ENCODE peak calls at places on chromosomes 13 and 19, in six cellular contexts. One of them, this sample, is unnamed.

GRCh38 chr19:39631178-39631577 is 24.5 kb upstream of the LGALS16 start:
- DNase-seq in globus pallidus: no peak
- DNase-seq in fibroblast of the conjunctiva: no peak
- DNase-seq in iris pigment epithelial cell: no peak
- DNase-seq in pancreas: no peak
- DNase-seq in kidney tubule cell: no peak
- DNase-seq in this sample: no peak

GRCh38 chr19:58003153-58003828 is 671 bp upstream of the ZNF606 start:
- DNase-seq in fibroblast of the conjunctiva: no peak
- DNase-seq in globus pallidus: peak
- DNase-seq in pancreas: no peak
- DNase-seq in kidney tubule cell: no peak
- DNase-seq in iris pigment epithelial cell: peak
- DNase-seq in this sample: peak

GRCh38 chr13:44904982-44905381 is 84.3 kb downstream of the NUFIP1 start:
- DNase-seq in iris pigment epithelial cell: peak
- DNase-seq in pancreas: no peak
- DNase-seq in globus pallidus: peak
- DNase-seq in fibroblast of the conjunctiva: peak
- DNase-seq in kidney tubule cell: peak
- DNase-seq in this sample: peak

GRCh38 chr13:94168784-94169512 is 310.5 kb downstream of the DCT start:
- DNase-seq in pancreas: no peak
- DNase-seq in iris pigment epithelial cell: peak
- DNase-seq in globus pallidus: no peak
- DNase-seq in fibroblast of the conjunctiva: no peak
- DNase-seq in kidney tubule cell: no peak
- DNase-seq in this sample: no peak

GRCh38 chr19:10567696-10568443 is 909 bp downstream of the CDKN2D start:
- DNase-seq in pancreas: no peak
- DNase-seq in iris pigment epithelial cell: no peak
- DNase-seq in globus pallidus: peak
- DNase-seq in kidney tubule cell: no peak
- DNase-seq in fibroblast of the conjunctiva: no peak
- DNase-seq in this sample: peak

GRCh38 chr13:49749852-49750251 is 42.6 kb downstream of the KPNA3 start:
- DNase-seq in kidney tubule cell: no peak
- DNase-seq in fibroblast of the conjunctiva: no peak
- DNase-seq in globus pallidus: no peak
- DNase-seq in iris pigment epithelial cell: peak
- DNase-seq in pancreas: no peak
- DNase-seq in this sample: peak

GRCh38 chr19:21698215-21698614 is 69.2 kb downstream of the ZNF100 start:
- DNase-seq in pancreas: no peak
- DNase-seq in iris pigment epithelial cell: peak
- DNase-seq in kidney tubule cell: peak
- DNase-seq in globus pallidus: peak
- DNase-seq in fibroblast of the conjunctiva: no peak
- DNase-seq in this sample: peak

GRCh38 chr13:19860884-19861655 is 2.4 kb downstream of the ZMYM5 start:
- DNase-seq in iris pigment epithelial cell: peak
- DNase-seq in globus pallidus: no peak
- DNase-seq in fibroblast of the conjunctiva: peak
- DNase-seq in kidney tubule cell: peak
- DNase-seq in pancreas: peak
- DNase-seq in this sample: peak

GRCh38 chr19:21472507-21472906 is 32.9 kb upstream of the ZNF429 start:
- DNase-seq in fibroblast of the conjunctiva: no peak
- DNase-seq in kidney tubule cell: no peak
- DNase-seq in pancreas: no peak
- DNase-seq in iris pigment epithelial cell: no peak
- DNase-seq in globus pallidus: no peak
- DNase-seq in this sample: no peak

GRCh38 chr13:94435604-94436226 is 43.8 kb downstream of the DCT start:
- DNase-seq in fibroblast of the conjunctiva: peak
- DNase-seq in iris pigment epithelial cell: peak
- DNase-seq in kidney tubule cell: peak
- DNase-seq in globus pallidus: peak
- DNase-seq in pancreas: no peak
- DNase-seq in this sample: peak

GRCh38 chr19:14149509-14149994 is 13.2 kb upstream of the ASF1B start:
- DNase-seq in fibroblast of the conjunctiva: no peak
- DNase-seq in iris pigment epithelial cell: no peak
- DNase-seq in kidney tubule cell: no peak
- DNase-seq in globus pallidus: peak
- DNase-seq in pancreas: peak
- DNase-seq in this sample: peak

GRCh38 chr13:31775686-31776085 is 36.4 kb downstream of the RXFP2 start:
- DNase-seq in iris pigment epithelial cell: no peak
- DNase-seq in pancreas: no peak
- DNase-seq in fibroblast of the conjunctiva: no peak
- DNase-seq in kidney tubule cell: no peak
- DNase-seq in globus pallidus: peak
- DNase-seq in this sample: peak

GRCh38 chr13:113746143-113746525 is 12.9 kb upstream of the TMEM255B start:
- DNase-seq in iris pigment epithelial cell: no peak
- DNase-seq in pancreas: peak
- DNase-seq in globus pallidus: no peak
- DNase-seq in kidney tubule cell: no peak
- DNase-seq in fibroblast of the conjunctiva: no peak
- DNase-seq in this sample: no peak

GRCh38 chr13:90757127-90757680 is 590.3 kb upstream of the MIR17HG start:
- DNase-seq in globus pallidus: no peak
- DNase-seq in fibroblast of the conjunctiva: no peak
- DNase-seq in iris pigment epithelial cell: no peak
- DNase-seq in kidney tubule cell: no peak
- DNase-seq in pancreas: no peak
- DNase-seq in this sample: peak

GRCh38 chr13:25135896-25136295 is 36.2 kb downstream of the AMER2 start:
- DNase-seq in globus pallidus: no peak
- DNase-seq in pancreas: no peak
- DNase-seq in kidney tubule cell: no peak
- DNase-seq in iris pigment epithelial cell: no peak
- DNase-seq in fibroblast of the conjunctiva: no peak
- DNase-seq in this sample: no peak

GRCh38 chr13:74027161-74027779 is 106.9 kb downstream of the KLF12 start:
- DNase-seq in fibroblast of the conjunctiva: no peak
- DNase-seq in iris pigment epithelial cell: no peak
- DNase-seq in pancreas: no peak
- DNase-seq in globus pallidus: no peak
- DNase-seq in kidney tubule cell: no peak
- DNase-seq in this sample: no peak

GRCh38 chr19:55467236-55468053 is 2.9 kb upstream of the C19orf85 start:
- DNase-seq in pancreas: peak
- DNase-seq in iris pigment epithelial cell: peak
- DNase-seq in kidney tubule cell: peak
- DNase-seq in globus pallidus: no peak
- DNase-seq in fibroblast of the conjunctiva: no peak
- DNase-seq in this sample: peak

GRCh38 chr13:110346661-110347067 is 39.6 kb downstream of the COL4A2 start:
- DNase-seq in fibroblast of the conjunctiva: no peak
- DNase-seq in kidney tubule cell: peak
- DNase-seq in globus pallidus: no peak
- DNase-seq in pancreas: no peak
- DNase-seq in iris pigment epithelial cell: no peak
- DNase-seq in this sample: peak

GRCh38 chr19:2048959-2049740 is 1.9 kb downstream of the MKNK2 start:
- DNase-seq in fibroblast of the conjunctiva: no peak
- DNase-seq in pancreas: no peak
- DNase-seq in iris pigment epithelial cell: peak
- DNase-seq in globus pallidus: peak
- DNase-seq in kidney tubule cell: no peak
- DNase-seq in this sample: peak

GRCh38 chr13:97328222-97328790 is 105.7 kb upstream of the RAP2A start:
- DNase-seq in globus pallidus: no peak
- DNase-seq in fibroblast of the conjunctiva: peak
- DNase-seq in kidney tubule cell: peak
- DNase-seq in iris pigment epithelial cell: peak
- DNase-seq in pancreas: no peak
- DNase-seq in this sample: peak

GRCh38 chr13:99677388-99677951 is 176.2 kb downstream of the TM9SF2 start:
- DNase-seq in kidney tubule cell: no peak
- DNase-seq in globus pallidus: no peak
- DNase-seq in iris pigment epithelial cell: no peak
- DNase-seq in fibroblast of the conjunctiva: peak
- DNase-seq in pancreas: no peak
- DNase-seq in this sample: no peak

GRCh38 chr13:33115274-33115673 is 99.1 kb downstream of the KL start:
- DNase-seq in kidney tubule cell: no peak
- DNase-seq in iris pigment epithelial cell: no peak
- DNase-seq in fibroblast of the conjunctiva: no peak
- DNase-seq in pancreas: no peak
- DNase-seq in globus pallidus: no peak
- DNase-seq in this sample: no peak

GRCh38 chr13:30791354-30791921 is 56.1 kb downstream of the ALOX5AP start:
- DNase-seq in iris pigment epithelial cell: peak
- DNase-seq in fibroblast of the conjunctiva: peak
- DNase-seq in kidney tubule cell: no peak
- DNase-seq in pancreas: no peak
- DNase-seq in globus pallidus: no peak
- DNase-seq in this sample: peak

GRCh38 chr13:92681239-92681638 is 545.4 kb upstream of the GPC6 start:
- DNase-seq in pancreas: no peak
- DNase-seq in iris pigment epithelial cell: no peak
- DNase-seq in globus pallidus: no peak
- DNase-seq in kidney tubule cell: no peak
- DNase-seq in fibroblast of the conjunctiva: no peak
- DNase-seq in this sample: no peak

GRCh38 chr13:89726690-89727435 is 1620.6 kb upstream of the MIR17HG start:
- DNase-seq in kidney tubule cell: peak
- DNase-seq in pancreas: no peak
- DNase-seq in globus pallidus: no peak
- DNase-seq in fibroblast of the conjunctiva: peak
- DNase-seq in iris pigment epithelial cell: peak
- DNase-seq in this sample: peak

GRCh38 chr19:42406111-42406510 is 16.0 kb upstream of the CNFN start:
- DNase-seq in pancreas: no peak
- DNase-seq in globus pallidus: no peak
- DNase-seq in iris pigment epithelial cell: no peak
- DNase-seq in kidney tubule cell: no peak
- DNase-seq in fibroblast of the conjunctiva: no peak
- DNase-seq in this sample: no peak

GRCh38 chr19:50357178-50358100 is 8.0 kb downstream of the NAPSA start:
- DNase-seq in pancreas: peak
- DNase-seq in kidney tubule cell: peak
- DNase-seq in globus pallidus: peak
- DNase-seq in iris pigment epithelial cell: peak
- DNase-seq in fibroblast of the conjunctiva: no peak
- DNase-seq in this sample: peak

GRCh38 chr19:49326165-49326704 is 1.2 kb upstream of the SLC6A16 start:
- DNase-seq in globus pallidus: no peak
- DNase-seq in pancreas: no peak
- DNase-seq in kidney tubule cell: no peak
- DNase-seq in fibroblast of the conjunctiva: no peak
- DNase-seq in iris pigment epithelial cell: no peak
- DNase-seq in this sample: no peak

GRCh38 chr19:52248256-52248655 is 21.1 kb upstream of the ZNF766 start:
- DNase-seq in pancreas: peak
- DNase-seq in globus pallidus: peak
- DNase-seq in iris pigment epithelial cell: peak
- DNase-seq in fibroblast of the conjunctiva: no peak
- DNase-seq in kidney tubule cell: peak
- DNase-seq in this sample: peak

GRCh38 chr19:54463531-54464043 is at the start of gene LENG9:
- DNase-seq in kidney tubule cell: peak
- DNase-seq in pancreas: peak
- DNase-seq in iris pigment epithelial cell: peak
- DNase-seq in fibroblast of the conjunctiva: peak
- DNase-seq in globus pallidus: peak
- DNase-seq in this sample: peak

GRCh38 chr19:45090598-45090997 is 2.4 kb upstream of the PPP1R37 start:
- DNase-seq in fibroblast of the conjunctiva: no peak
- DNase-seq in pancreas: no peak
- DNase-seq in iris pigment epithelial cell: no peak
- DNase-seq in kidney tubule cell: no peak
- DNase-seq in globus pallidus: no peak
- DNase-seq in this sample: no peak

GRCh38 chr19:42242512-42243409 is at the start of gene GSK3A:
- DNase-seq in pancreas: peak
- DNase-seq in iris pigment epithelial cell: peak
- DNase-seq in kidney tubule cell: peak
- DNase-seq in globus pallidus: peak
- DNase-seq in fibroblast of the conjunctiva: peak
- DNase-seq in this sample: peak

GRCh38 chr19:48342414-48342738 is 17.0 kb downstream of the EMP3 start:
- DNase-seq in fibroblast of the conjunctiva: no peak
- DNase-seq in kidney tubule cell: no peak
- DNase-seq in pancreas: no peak
- DNase-seq in globus pallidus: no peak
- DNase-seq in iris pigment epithelial cell: no peak
- DNase-seq in this sample: no peak

GRCh38 chr19:4553775-4554174 is 5.7 kb downstream of the SEMA6B start:
- DNase-seq in pancreas: no peak
- DNase-seq in iris pigment epithelial cell: no peak
- DNase-seq in globus pallidus: no peak
- DNase-seq in fibroblast of the conjunctiva: no peak
- DNase-seq in kidney tubule cell: no peak
- DNase-seq in this sample: no peak

GRCh38 chr19:3110126-3110825 is 16.1 kb downstream of the GNA11 start:
- DNase-seq in iris pigment epithelial cell: no peak
- DNase-seq in kidney tubule cell: no peak
- DNase-seq in globus pallidus: no peak
- DNase-seq in pancreas: no peak
- DNase-seq in fibroblast of the conjunctiva: no peak
- DNase-seq in this sample: no peak

GRCh38 chr19:20067898-20068297 is 9.9 kb upstream of the ZNF90 start:
- DNase-seq in kidney tubule cell: no peak
- DNase-seq in fibroblast of the conjunctiva: no peak
- DNase-seq in pancreas: no peak
- DNase-seq in globus pallidus: no peak
- DNase-seq in iris pigment epithelial cell: no peak
- DNase-seq in this sample: no peak

GRCh38 chr19:39351537-39352037 is 9.4 kb downstream of the SAMD4B start:
- DNase-seq in pancreas: no peak
- DNase-seq in iris pigment epithelial cell: peak
- DNase-seq in kidney tubule cell: no peak
- DNase-seq in fibroblast of the conjunctiva: no peak
- DNase-seq in globus pallidus: no peak
- DNase-seq in this sample: peak

GRCh38 chr13:52195052-52195837 is 35.8 kb upstream of the NEK3 start:
- DNase-seq in iris pigment epithelial cell: peak
- DNase-seq in fibroblast of the conjunctiva: peak
- DNase-seq in globus pallidus: peak
- DNase-seq in pancreas: peak
- DNase-seq in kidney tubule cell: peak
- DNase-seq in this sample: peak

GRCh38 chr13:52707375-52707774 is 32.2 kb downstream of the CNMD start:
- DNase-seq in globus pallidus: no peak
- DNase-seq in fibroblast of the conjunctiva: no peak
- DNase-seq in kidney tubule cell: peak
- DNase-seq in iris pigment epithelial cell: peak
- DNase-seq in pancreas: no peak
- DNase-seq in this sample: peak

This sample was measured in GM23248.